ENCODE peak calls at places on chromosome 13, in four cellular contexts. One of them, this sample, is unnamed.

GRCh38 chr13:85381082-85381481 is 418.1 kb downstream of the SLITRK6 start:
- DNase-seq in HepG2: no peak
- DNase-seq in K562: no peak
- DNase-seq in GM12878: no peak
- DNase-seq in this sample: no peak

GRCh38 chr13:59391696-59392095 is 772.0 kb downstream of the DIAPH3 start:
- DNase-seq in GM12878: peak; percentile 45
- DNase-seq in HepG2: peak; percentile 39
- DNase-seq in K562: peak; percentile 64
- DNase-seq in this sample: peak; percentile 48

GRCh38 chr13:49436890-49437289 is 7.0 kb downstream of the CAB39L start:
- DNase-seq in K562: no peak
- DNase-seq in GM12878: no peak
- DNase-seq in HepG2: no peak
- DNase-seq in this sample: no peak

GRCh38 chr13:82458169-82458568 is 1424.1 kb downstream of the SLITRK1 start:
- DNase-seq in GM12878: no peak
- DNase-seq in K562: no peak
- DNase-seq in HepG2: no peak
- DNase-seq in this sample: no peak

GRCh38 chr13:59946924-59947323 is 216.8 kb downstream of the DIAPH3 start:
- DNase-seq in GM12878: no peak
- DNase-seq in HepG2: no peak
- DNase-seq in K562: no peak
- DNase-seq in this sample: no peak

GRCh38 chr13:101985321-101985720 is 416.5 kb downstream of the FGF14 start:
- DNase-seq in K562: no peak
- DNase-seq in HepG2: no peak
- DNase-seq in GM12878: no peak
- DNase-seq in this sample: no peak

GRCh38 chr13:105948143-105948542 is 587.3 kb downstream of the EFNB2 start:
- DNase-seq in HepG2: no peak
- DNase-seq in K562: no peak
- DNase-seq in GM12878: no peak
- DNase-seq in this sample: no peak

GRCh38 chr13:65744761-65745160 is 1485.4 kb downstream of the PCDH9 start:
- DNase-seq in K562: no peak
- DNase-seq in HepG2: no peak
- DNase-seq in GM12878: no peak
- DNase-seq in this sample: no peak

GRCh38 chr13:44045179-44045562 is 165.5 kb downstream of the LACC1 start:
- DNase-seq in GM12878: no peak
- DNase-seq in HepG2: no peak
- DNase-seq in K562: no peak
- DNase-seq in this sample: no peak

GRCh38 chr13:31719214-31719613 is 20.1 kb upstream of the RXFP2 start:
- DNase-seq in HepG2: no peak
- DNase-seq in K562: no peak
- DNase-seq in GM12878: no peak
- DNase-seq in this sample: no peak

GRCh38 chr13:23753523-23753922 is 135.7 kb downstream of the MIPEP start:
- DNase-seq in HepG2: peak; percentile 90
- DNase-seq in GM12878: no peak
- DNase-seq in K562: no peak
- DNase-seq in this sample: no peak

GRCh38 chr13:75486146-75486545 is 4.2 kb upstream of the TBC1D4 start:
- DNase-seq in GM12878: no peak
- DNase-seq in K562: peak; percentile 17
- DNase-seq in HepG2: peak; percentile 35
- DNase-seq in this sample: no peak

DNA sequence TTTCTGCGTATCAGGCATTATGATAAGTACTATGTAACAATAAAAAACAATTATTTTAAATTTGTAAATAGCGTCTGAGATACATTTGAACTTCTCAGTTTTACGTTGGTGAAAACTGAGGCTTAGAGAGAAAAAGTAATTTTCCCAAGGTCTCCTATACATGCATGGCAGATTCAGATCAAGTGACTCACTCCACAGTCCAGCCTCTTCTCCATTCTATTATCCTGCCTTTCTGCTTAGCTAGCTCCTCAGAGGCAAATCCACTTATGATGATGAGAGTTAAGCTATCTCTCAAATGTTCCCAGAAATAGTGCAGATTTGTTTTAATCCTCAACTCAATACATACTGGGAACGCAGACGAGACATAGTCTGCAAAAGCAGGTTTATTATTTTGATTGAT is 764.7 kb upstream of the SLITRK5 start:
- DNase-seq in HepG2: no peak
- DNase-seq in K562: no peak
- DNase-seq in GM12878: no peak
- DNase-seq in this sample: no peak
- TF ChIP-seq SP1 in HepG2: no peak
- TF ChIP-seq SP1 in K562: no peak
- TF ChIP-seq SP1 in GM12878: no peak
- TF ChIP-seq SP1 in this sample: no peak

GRCh38 chr13:51874651-51875050 is 12.9 kb downstream of the CCDC70 start:
- DNase-seq in HepG2: no peak
- DNase-seq in GM12878: no peak
- DNase-seq in K562: no peak
- DNase-seq in this sample: no peak
- TF ChIP-seq TCF7 in HepG2: no peak
- TF ChIP-seq TCF7 in GM12878: no peak
- TF ChIP-seq TCF7 in K562: no peak
- TF ChIP-seq TCF7 in this sample: no peak

GRCh38 chr13:67061750-67062149 is 168.4 kb downstream of the PCDH9 start:
- DNase-seq in K562: no peak
- DNase-seq in GM12878: no peak
- DNase-seq in HepG2: no peak
- DNase-seq in this sample: no peak

GRCh38 chr13:67062160-67062559 is 168.0 kb downstream of the PCDH9 start:
- DNase-seq in HepG2: no peak
- DNase-seq in GM12878: no peak
- DNase-seq in K562: no peak
- DNase-seq in this sample: no peak

GRCh38 chr13:67064920-67065319 is 165.2 kb downstream of the PCDH9 start:
- DNase-seq in HepG2: no peak
- DNase-seq in K562: no peak
- DNase-seq in GM12878: no peak
- DNase-seq in this sample: no peak

DNA sequence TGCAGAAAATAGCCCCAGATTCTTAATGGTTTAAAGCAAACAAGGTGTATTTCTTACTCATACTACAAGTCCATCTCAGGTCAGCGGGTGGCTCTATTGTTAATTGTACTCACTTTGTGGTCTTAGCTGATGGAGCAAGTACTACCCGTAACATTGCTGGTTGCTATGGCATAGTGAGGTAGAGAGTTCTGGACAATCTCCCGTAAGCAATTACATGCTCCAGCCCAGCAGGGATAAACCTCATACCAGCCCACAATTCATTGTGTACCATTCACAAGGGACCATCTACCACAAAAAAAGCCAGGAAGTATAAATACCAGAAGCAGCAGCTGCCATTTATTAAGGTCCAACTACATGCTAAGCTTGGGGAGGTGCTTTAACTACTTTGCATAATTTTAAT is 167.1 kb downstream of the PCDH9 start:
- DNase-seq in K562: no peak
- DNase-seq in GM12878: no peak
- DNase-seq in HepG2: no peak
- DNase-seq in this sample: no peak
- TF ChIP-seq CREM in K562: no peak
- TF ChIP-seq CREM in GM12878: no peak
- TF ChIP-seq CREM in HepG2: no peak
- TF ChIP-seq CREM in this sample: no peak

DNA sequence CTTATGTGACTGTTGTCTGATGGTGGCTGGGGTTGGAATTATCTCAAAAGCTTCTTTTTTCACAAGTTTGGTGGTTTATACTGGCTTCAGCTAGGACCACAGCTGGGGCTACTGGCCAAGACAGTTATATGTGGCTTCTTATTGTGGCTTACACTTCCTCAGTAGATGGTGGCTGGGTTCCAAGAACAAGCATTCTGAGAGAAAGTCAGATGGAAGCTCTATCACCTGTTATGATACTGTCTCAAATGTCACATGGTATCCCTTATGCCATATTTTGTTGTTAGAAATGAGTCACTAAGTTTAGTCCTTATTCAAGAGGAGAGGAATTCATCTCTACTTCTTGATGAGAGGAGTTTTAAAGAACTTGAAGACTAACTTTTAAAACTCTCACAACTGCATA is 41.6 kb downstream of the NDFIP2 start:
- DNase-seq in HepG2: no peak
- DNase-seq in K562: peak; percentile 39
- DNase-seq in GM12878: peak; percentile 69
- DNase-seq in this sample: no peak
- TF ChIP-seq SP1 in HepG2: no peak
- TF ChIP-seq SP1 in K562: no peak
- TF ChIP-seq SP1 in GM12878: no peak
- TF ChIP-seq SP1 in this sample: no peak

GRCh38 chr13:93800342-93800741 is 573.7 kb downstream of the GPC6 start:
- DNase-seq in HepG2: no peak
- DNase-seq in GM12878: no peak
- DNase-seq in K562: no peak
- DNase-seq in this sample: no peak

GRCh38 chr13:93794197-93794885 is 567.7 kb downstream of the GPC6 start:
- DNase-seq in HepG2: no peak
- DNase-seq in GM12878: no peak
- DNase-seq in K562: no peak
- DNase-seq in this sample: no peak

DNA sequence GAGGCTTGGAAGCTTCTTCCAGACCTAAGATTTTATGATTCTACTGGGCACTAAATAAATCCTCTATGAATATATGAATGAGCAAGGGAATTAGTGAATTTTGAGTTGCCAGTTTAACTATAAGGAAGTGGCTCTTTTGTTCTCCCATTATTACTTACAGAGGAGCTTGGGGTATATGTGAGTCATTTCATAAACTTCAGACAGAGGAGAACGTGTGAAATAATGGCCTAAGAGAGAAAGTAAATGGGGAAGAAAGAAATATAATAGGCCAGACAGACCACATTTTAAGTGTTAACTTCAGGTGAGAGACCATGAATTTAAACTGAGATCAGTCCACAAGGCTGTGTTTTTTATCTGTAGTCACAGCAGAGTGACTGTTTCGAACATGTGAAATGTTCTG is 570.9 kb downstream of the GPC6 start:
- DNase-seq in K562: no peak
- DNase-seq in HepG2: no peak
- DNase-seq in GM12878: no peak
- DNase-seq in this sample: no peak
- TF ChIP-seq TCF7 in K562: no peak
- TF ChIP-seq TCF7 in HepG2: no peak
- TF ChIP-seq TCF7 in GM12878: no peak
- TF ChIP-seq TCF7 in this sample: no peak

GRCh38 chr13:48112896-48113525 is 18.1 kb upstream of the MED4 start:
- DNase-seq in GM12878: no peak
- DNase-seq in HepG2: no peak
- DNase-seq in K562: no peak
- DNase-seq in this sample: no peak

GRCh38 chr13:48108106-48108505 is 13.2 kb upstream of the MED4 start:
- DNase-seq in K562: no peak
- DNase-seq in GM12878: no peak
- DNase-seq in HepG2: no peak
- DNase-seq in this sample: no peak

GRCh38 chr13:48110930-48111721 is 16.2 kb upstream of the MED4 start:
- DNase-seq in GM12878: no peak
- DNase-seq in HepG2: peak; percentile 83
- DNase-seq in K562: no peak
- DNase-seq in this sample: no peak

GRCh38 chr13:48110132-48110868 is 15.4 kb upstream of the MED4 start:
- DNase-seq in K562: no peak
- DNase-seq in HepG2: no peak
- DNase-seq in GM12878: no peak
- DNase-seq in this sample: no peak
- TF ChIP-seq CREM in K562: no peak
- TF ChIP-seq CREM in HepG2: no peak
- TF ChIP-seq CREM in GM12878: no peak
- TF ChIP-seq CREM in this sample: no peak

GRCh38 chr13:62357887-62358645 is 942.4 kb upstream of the PCDH20 start:
- DNase-seq in HepG2: peak; percentile 60
- DNase-seq in GM12878: peak; percentile 12
- DNase-seq in K562: peak; percentile 6
- DNase-seq in this sample: peak; percentile 64

GRCh38 chr13:62358646-62358932 is 942.9 kb upstream of the PCDH20 start:
- DNase-seq in K562: no peak
- DNase-seq in GM12878: no peak
- DNase-seq in HepG2: no peak
- DNase-seq in this sample: no peak

GRCh38 chr13:62356977-62357376 is 941.3 kb upstream of the PCDH20 start:
- DNase-seq in GM12878: no peak
- DNase-seq in HepG2: no peak
- DNase-seq in K562: no peak
- DNase-seq in this sample: no peak

GRCh38 chr13:62360609-62361008 is 945.0 kb upstream of the PCDH20 start:
- DNase-seq in GM12878: no peak
- DNase-seq in K562: no peak
- DNase-seq in HepG2: no peak
- DNase-seq in this sample: no peak
- TF ChIP-seq SP1 in GM12878: no peak
- TF ChIP-seq SP1 in K562: no peak
- TF ChIP-seq SP1 in HepG2: no peak
- TF ChIP-seq SP1 in this sample: no peak

GRCh38 chr13:45113809-45114208 is 6.5 kb upstream of the GTF2F2 start:
- DNase-seq in HepG2: no peak
- DNase-seq in K562: no peak
- DNase-seq in GM12878: no peak
- DNase-seq in this sample: no peak
- TF ChIP-seq TCF7 in HepG2: no peak
- TF ChIP-seq TCF7 in K562: no peak
- TF ChIP-seq TCF7 in GM12878: no peak
- TF ChIP-seq TCF7 in this sample: no peak

GRCh38 chr13:34103854-34104253 is 285.9 kb downstream of the RFC3 start:
- DNase-seq in GM12878: no peak
- DNase-seq in K562: no peak
- DNase-seq in HepG2: peak; percentile 5
- DNase-seq in this sample: no peak
- TF ChIP-seq CREM in GM12878: no peak
- TF ChIP-seq CREM in K562: no peak
- TF ChIP-seq CREM in HepG2: no peak
- TF ChIP-seq CREM in this sample: no peak

GRCh38 chr13:21106089-21106488 is 44.7 kb upstream of the LATS2 start:
- DNase-seq in GM12878: no peak
- DNase-seq in K562: no peak
- DNase-seq in HepG2: no peak
- DNase-seq in this sample: no peak
- TF ChIP-seq SP1 in GM12878: no peak
- TF ChIP-seq SP1 in K562: no peak
- TF ChIP-seq SP1 in HepG2: no peak
- TF ChIP-seq SP1 in this sample: no peak

This sample was measured in WTC11.